ENCODE peak calls at places on chromosomes 2 and 18, in four cellular contexts. One of them, this sample, is unnamed.
A peak's percentile ranks its signal among the peaks of the same experiment; 100 is the strongest.

GRCh38 chr2:200131307-200131706 is 175.2 kb upstream of the SPATS2L start:
- DNase-seq in HCT116: no peak
- DNase-seq in GM12878: no peak
- DNase-seq in stomach: no peak
- DNase-seq in this sample: no peak

GRCh38 chr2:191401287-191401686 is 156.1 kb downstream of the MYO1B start:
- DNase-seq in stomach: no peak
- DNase-seq in GM12878: no peak
- DNase-seq in HCT116: no peak
- DNase-seq in this sample: no peak

GRCh38 chr2:216033403-216033802 is 20.1 kb upstream of the MREG start:
- DNase-seq in stomach: no peak
- DNase-seq in GM12878: peak; percentile 60
- DNase-seq in HCT116: no peak
- DNase-seq in this sample: no peak

GRCh38 chr2:122273785-122274419 is 518.5 kb downstream of the TSN start:
- DNase-seq in stomach: no peak
- DNase-seq in HCT116: no peak
- DNase-seq in GM12878: no peak
- DNase-seq in this sample: no peak

GRCh38 chr2:229715895-229716507 is 1.6 kb upstream of the DNER start:
- DNase-seq in HCT116: peak; percentile 64
- DNase-seq in stomach: no peak
- DNase-seq in GM12878: no peak
- DNase-seq in this sample: no peak

GRCh38 chr2:204628926-204629661 is 83.8 kb downstream of the PARD3B start:
- DNase-seq in stomach: no peak
- DNase-seq in HCT116: no peak
- DNase-seq in GM12878: no peak
- DNase-seq in this sample: no peak

GRCh38 chr2:241103176-241103595 is 1.1 kb upstream of the MTERF4 start:
- DNase-seq in stomach: no peak
- DNase-seq in GM12878: no peak
- DNase-seq in HCT116: no peak
- DNase-seq in this sample: peak; percentile 19

GRCh38 chr2:207332473-207333212 is 166.9 kb upstream of the KLF7 start:
- DNase-seq in HCT116: no peak
- DNase-seq in GM12878: no peak
- DNase-seq in stomach: no peak
- DNase-seq in this sample: no peak

GRCh38 chr2:101124684-101125366 is 26.4 kb downstream of the TBC1D8 start:
- DNase-seq in stomach: peak; percentile 78
- DNase-seq in HCT116: peak; percentile 93
- DNase-seq in GM12878: no peak
- DNase-seq in this sample: peak; percentile 84

GRCh38 chr18:70961933-70962332 is 673.1 kb downstream of the SOCS6 start:
- DNase-seq in GM12878: no peak
- DNase-seq in stomach: no peak
- DNase-seq in HCT116: no peak
- DNase-seq in this sample: no peak

GRCh38 chr2:138536302-138536701 is 34.7 kb downstream of the SPOPL start:
- DNase-seq in HCT116: no peak
- DNase-seq in GM12878: peak; percentile 61
- DNase-seq in stomach: no peak
- DNase-seq in this sample: no peak

GRCh38 chr2:128280901-128281321 is 37.8 kb downstream of the HS6ST1 start:
- DNase-seq in stomach: no peak
- DNase-seq in HCT116: no peak
- DNase-seq in GM12878: no peak
- DNase-seq in this sample: peak; percentile 65

GRCh38 chr2:155696561-155696960 is 636.0 kb downstream of the NR4A2 start:
- DNase-seq in stomach: no peak
- DNase-seq in HCT116: no peak
- DNase-seq in GM12878: no peak
- DNase-seq in this sample: no peak

GRCh38 chr18:10514621-10515020 is 11.2 kb upstream of the NAPG start:
- DNase-seq in GM12878: no peak
- DNase-seq in HCT116: no peak
- DNase-seq in stomach: no peak
- DNase-seq in this sample: no peak

GRCh38 chr2:158963036-158963435 is 5.4 kb upstream of the TANC1 start:
- DNase-seq in HCT116: no peak
- DNase-seq in stomach: no peak
- DNase-seq in GM12878: no peak
- DNase-seq in this sample: no peak

GRCh38 chr2:236677368-236677767 is 107.7 kb downstream of the ACKR3 start:
- DNase-seq in stomach: no peak
- DNase-seq in GM12878: no peak
- DNase-seq in HCT116: no peak
- DNase-seq in this sample: peak; percentile 43

GRCh38 chr2:191176801-191177438 is 26.1 kb upstream of the STAT4 start:
- DNase-seq in GM12878: no peak
- DNase-seq in HCT116: no peak
- DNase-seq in stomach: no peak
- DNase-seq in this sample: no peak

GRCh38 chr2:168686485-168687191 is 115.8 kb upstream of the NOSTRIN start:
- DNase-seq in GM12878: no peak
- DNase-seq in HCT116: no peak
- DNase-seq in stomach: no peak
- DNase-seq in this sample: no peak

GRCh38 chr2:152450176-152450575 is 115.2 kb downstream of the FMNL2 start:
- DNase-seq in HCT116: no peak
- DNase-seq in stomach: no peak
- DNase-seq in GM12878: no peak
- DNase-seq in this sample: no peak

GRCh38 chr2:55268907-55269611 is at the start of gene MTIF2:
- DNase-seq in GM12878: peak; percentile 78
- DNase-seq in HCT116: peak; percentile 90
- DNase-seq in stomach: peak; percentile 95
- DNase-seq in this sample: peak; percentile 97

GRCh38 chr18:741931-742512 is 29.6 kb upstream of the ENOSF1 start:
- DNase-seq in stomach: no peak
- DNase-seq in HCT116: peak; percentile 34
- DNase-seq in GM12878: peak; percentile 30
- DNase-seq in this sample: no peak

GRCh38 chr2:85438291-85439110 is 20.0 kb downstream of the SH2D6 start:
- DNase-seq in HCT116: no peak
- DNase-seq in stomach: peak; percentile 41
- DNase-seq in GM12878: no peak
- DNase-seq in this sample: no peak

GRCh38 chr18:78891185-78891762 is 88.3 kb upstream of the SALL3 start:
- DNase-seq in GM12878: no peak
- DNase-seq in HCT116: no peak
- DNase-seq in stomach: no peak
- DNase-seq in this sample: no peak

GRCh38 chr2:181170256-181170655 is 189.9 kb downstream of the UBE2E3 start:
- DNase-seq in GM12878: no peak
- DNase-seq in HCT116: no peak
- DNase-seq in stomach: no peak
- DNase-seq in this sample: no peak

DNA sequence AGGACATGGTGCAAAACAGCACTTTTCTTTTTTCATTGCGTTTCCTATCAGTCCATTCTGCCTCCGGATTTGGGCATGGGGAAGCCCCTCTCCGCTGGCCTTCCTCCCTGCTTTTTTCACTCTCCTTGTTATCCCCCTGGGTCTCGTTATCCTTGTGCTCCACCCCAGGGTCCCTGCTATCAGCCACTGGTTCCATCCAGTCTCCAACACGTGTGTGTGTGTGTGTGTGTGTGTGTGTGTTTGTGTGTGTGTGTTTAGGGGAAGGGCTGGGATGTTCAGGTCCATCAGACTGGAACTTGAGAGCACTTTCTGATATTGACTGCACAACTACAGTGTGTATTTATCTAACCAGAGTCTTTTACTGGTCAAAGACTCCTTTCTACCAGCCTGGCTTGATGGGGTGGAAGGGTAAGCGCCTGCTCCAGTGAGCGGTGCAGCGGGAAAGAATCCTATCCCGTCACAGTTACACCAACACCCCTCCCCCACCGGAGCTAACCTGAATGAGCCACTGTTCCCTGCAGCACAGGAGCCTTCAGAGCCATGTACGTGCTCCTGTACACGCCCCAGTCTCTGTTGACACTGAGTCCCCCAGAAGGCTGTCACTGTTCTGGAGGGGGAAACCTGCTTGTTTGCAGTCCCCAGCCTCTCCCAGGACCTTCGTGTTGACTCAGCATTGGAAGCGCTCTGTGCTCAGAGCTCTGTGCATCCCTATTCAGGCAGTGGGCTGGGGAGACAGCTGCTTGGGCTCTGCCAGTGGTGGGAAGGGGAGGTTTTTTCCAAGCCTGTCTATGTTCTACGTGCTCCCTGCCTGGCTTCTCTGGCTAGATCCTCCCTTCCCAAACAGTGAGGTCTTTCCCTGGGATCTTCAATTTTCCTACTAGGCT is 4.6 kb downstream of the INHA start:
- DNase-seq in HCT116: no peak
- DNase-seq in stomach: no peak
- DNase-seq in GM12878: no peak
- DNase-seq in this sample: no peak
- TF ChIP-seq POLR2AphosphoS5 in HCT116: no peak
- TF ChIP-seq POLR2AphosphoS5 in stomach: no peak
- TF ChIP-seq POLR2AphosphoS5 in GM12878: no peak
- TF ChIP-seq POLR2AphosphoS5 in this sample: no peak

GRCh38 chr2:218671654-218672566 is at the start of the genes RNF25 and STK36:
- DNase-seq in stomach: peak; percentile 84
- DNase-seq in HCT116: peak; percentile 78
- DNase-seq in GM12878: peak; percentile 42
- DNase-seq in this sample: peak; percentile 92
- TF ChIP-seq POLR2A in stomach: no peak
- TF ChIP-seq POLR2A in HCT116: peak; percentile 44
- TF ChIP-seq POLR2A in GM12878: peak; percentile 88
- TF ChIP-seq POLR2A in this sample: no peak

GRCh38 chr2:238159676-238160205 is 971 bp downstream of the ERFE start:
- DNase-seq in stomach: no peak
- DNase-seq in HCT116: no peak
- DNase-seq in GM12878: no peak
- DNase-seq in this sample: no peak
- H3K27me3 ChIP-seq in stomach: peaks cover 44% of the 10 kb centered on the region
- H3K27me3 ChIP-seq in HCT116: no peaks in the 10 kb centered on the region
- H3K27me3 ChIP-seq in GM12878: peaks cover 3% of the 10 kb centered on the region
- H3K27me3 ChIP-seq in this sample: peaks cover 53% of the 10 kb centered on the region

GRCh38 chr2:53515435-53516332 is 251.9 kb upstream of the CHAC2 start:
- DNase-seq in HCT116: no peak
- DNase-seq in GM12878: no peak
- DNase-seq in stomach: no peak
- DNase-seq in this sample: no peak
- TF ChIP-seq POLR2AphosphoS5 in HCT116: no peak
- TF ChIP-seq POLR2AphosphoS5 in GM12878: no peak
- TF ChIP-seq POLR2AphosphoS5 in stomach: no peak
- TF ChIP-seq POLR2AphosphoS5 in this sample: no peak

GRCh38 chr2:44169155-44169898 is 652 bp downstream of the PPM1B start:
- DNase-seq in GM12878: peak; percentile 27
- DNase-seq in stomach: peak; percentile 41
- DNase-seq in HCT116: no peak
- DNase-seq in this sample: no peak
- TF ChIP-seq POLR2A in GM12878: no peak
- TF ChIP-seq POLR2A in stomach: no peak
- TF ChIP-seq POLR2A in HCT116: no peak
- TF ChIP-seq POLR2A in this sample: no peak

GRCh38 chr2:176094307-176094706 is 1.8 kb downstream of the HOXD13 start:
- DNase-seq in stomach: no peak
- DNase-seq in GM12878: no peak
- DNase-seq in HCT116: no peak
- DNase-seq in this sample: no peak
- H3K27me3 ChIP-seq in stomach: peaks cover 100% of the 10 kb centered on the region
- H3K27me3 ChIP-seq in GM12878: peaks cover 14% of the 10 kb centered on the region
- H3K27me3 ChIP-seq in HCT116: no peaks in the 10 kb centered on the region
- H3K27me3 ChIP-seq in this sample: peaks cover 100% of the 10 kb centered on the region

GRCh38 chr2:10494351-10495066 is 46.4 kb upstream of the ODC1 start:
- DNase-seq in GM12878: no peak
- DNase-seq in stomach: peak; percentile 23
- DNase-seq in HCT116: no peak
- DNase-seq in this sample: no peak

GRCh38 chr2:10495311-10495987 is 47.3 kb upstream of the ODC1 start:
- DNase-seq in HCT116: no peak
- DNase-seq in GM12878: no peak
- DNase-seq in stomach: no peak
- DNase-seq in this sample: no peak

GRCh38 chr2:10493075-10493635 is 45.0 kb upstream of the ODC1 start:
- DNase-seq in stomach: no peak
- DNase-seq in HCT116: no peak
- DNase-seq in GM12878: no peak
- DNase-seq in this sample: no peak

GRCh38 chr2:10495988-10496313 is 47.8 kb upstream of the ODC1 start:
- DNase-seq in GM12878: no peak
- DNase-seq in HCT116: no peak
- DNase-seq in stomach: peak; percentile 14
- DNase-seq in this sample: no peak

GRCh38 chr2:10493636-10494281 is 45.6 kb upstream of the ODC1 start:
- DNase-seq in stomach: peak; percentile 84
- DNase-seq in GM12878: peak; percentile 56
- DNase-seq in HCT116: no peak
- DNase-seq in this sample: no peak
- TF ChIP-seq POLR2AphosphoS5 in stomach: peak; percentile 75
- TF ChIP-seq POLR2AphosphoS5 in GM12878: no peak
- TF ChIP-seq POLR2AphosphoS5 in HCT116: no peak
- TF ChIP-seq POLR2AphosphoS5 in this sample: no peak

DNA sequence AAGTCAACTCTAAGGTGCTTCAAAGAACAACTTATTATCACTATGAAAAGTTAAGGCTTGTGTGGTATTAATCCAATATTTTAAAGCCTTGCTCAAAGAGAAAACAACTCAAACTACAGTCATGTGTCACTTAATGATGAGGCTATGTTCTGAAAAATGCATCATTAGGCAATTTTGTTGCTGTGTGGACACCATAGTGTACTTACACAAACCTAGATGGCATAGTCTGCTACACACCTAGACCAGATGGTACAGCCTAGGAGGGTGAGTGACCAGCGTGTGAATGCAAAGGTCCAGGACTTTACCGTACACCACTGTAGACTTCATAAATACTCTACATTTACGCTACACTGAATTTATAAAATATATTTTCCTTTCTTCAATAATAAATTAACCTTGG is 3.0 kb downstream of the MBOAT2 start:
- DNase-seq in stomach: no peak
- DNase-seq in HCT116: no peak
- DNase-seq in GM12878: no peak
- DNase-seq in this sample: no peak
- TF ChIP-seq POLR2A in stomach: no peak
- TF ChIP-seq POLR2A in HCT116: no peak
- TF ChIP-seq POLR2A in GM12878: no peak
- TF ChIP-seq POLR2A in this sample: no peak

GRCh38 chr2:144230452-144231085 is 289.4 kb downstream of the ZEB2 start:
- DNase-seq in HCT116: peak; percentile 8
- DNase-seq in GM12878: no peak
- DNase-seq in stomach: no peak
- DNase-seq in this sample: no peak

GRCh38 chr2:144225077-144225476 is 294.8 kb downstream of the ZEB2 start:
- DNase-seq in GM12878: no peak
- DNase-seq in stomach: no peak
- DNase-seq in HCT116: no peak
- DNase-seq in this sample: no peak

GRCh38 chr2:144230057-144230451 is 289.9 kb downstream of the ZEB2 start:
- DNase-seq in stomach: no peak
- DNase-seq in GM12878: no peak
- DNase-seq in HCT116: no peak
- DNase-seq in this sample: no peak

GRCh38 chr2:144224446-144224845 is 295.5 kb downstream of the ZEB2 start:
- DNase-seq in stomach: no peak
- DNase-seq in HCT116: no peak
- DNase-seq in GM12878: no peak
- DNase-seq in this sample: no peak

GRCh38 chr2:144227427-144227826 is 292.5 kb downstream of the ZEB2 start:
- DNase-seq in HCT116: no peak
- DNase-seq in stomach: no peak
- DNase-seq in GM12878: no peak
- DNase-seq in this sample: no peak
- H3K27me3 ChIP-seq in HCT116: no peaks in the 10 kb centered on the region
- H3K27me3 ChIP-seq in stomach: no peaks in the 10 kb centered on the region
- H3K27me3 ChIP-seq in GM12878: no peaks in the 10 kb centered on the region
- H3K27me3 ChIP-seq in this sample: no peaks in the 10 kb centered on the region